ENCODE peak calls at places on chromosome 11, in six cellular contexts. T is cardiac muscle cell; U is naive thymus-derived CD4-positive, alpha-beta T cell; G is A549; L is tibial nerve; A is pancreas. V is an unnamed sample.
A peak's percentile ranks its signal among the peaks of the same experiment; 100 is the strongest.

GRCh38 chr11:2825261-2825885 is 60.2 kb downstream of the CDKN1C start:
- DNase-seq in L (peak; percentile 77), A (peak; percentile 81), T (no peak), U (no peak), G (no peak), V (peak; percentile 56)

GRCh38 chr11:15692739-15693138 is 578.0 kb downstream of the INSC start:
- DNase-seq in G (no peak), A (no peak), U (no peak), L (no peak), T (no peak), V (no peak)

GRCh38 chr11:1863352-1864215 is 10.7 kb downstream of the LSP1 start:
- DNase-seq in A (peak; percentile 93), L (peak; percentile 77), U (no peak), G (peak; percentile 71), T (peak; percentile 61), V (peak; percentile 75)

GRCh38 chr11:133928628-133929059 is 28.1 kb downstream of the IGSF9B start:
- DNase-seq in L (no peak), U (peak; percentile 40), T (no peak), A (no peak), G (no peak), V (peak; percentile 30)

GRCh38 chr11:122751298-122752070 is 86.8 kb upstream of the CRTAM start:
- DNase-seq in T (no peak), L (no peak), G (no peak), A (no peak), U (no peak), V (no peak)

GRCh38 chr11:9506489-9507343 is 45.9 kb downstream of the ZNF143 start:
- DNase-seq in U (peak; percentile 66), T (peak; percentile 90), G (peak; percentile 81), L (peak; percentile 67), A (no peak), V (peak; percentile 83)

GRCh38 chr11:117376517-117376916 is 48.9 kb downstream of the CEP164 start:
- DNase-seq in U (no peak), G (no peak), L (no peak), A (no peak), T (no peak), V (no peak)

GRCh38 chr11:5643585-5643984 is 18.8 kb downstream of the TRIM34 start:
- DNase-seq in U (no peak), L (no peak), A (no peak), T (no peak), G (no peak), V (no peak)

GRCh38 chr11:93958991-93959390 is 62.2 kb upstream of the HEPHL1 start:
- DNase-seq in T (no peak), A (no peak), L (no peak), U (no peak), G (no peak), V (no peak)

GRCh38 chr11:79198898-79199250 is 242.0 kb downstream of the TENM4 start:
- DNase-seq in T (no peak), G (no peak), U (no peak), L (no peak), A (no peak), V (no peak)

GRCh38 chr11:61477734-61478148 is 30.8 kb upstream of the LRRC10B start:
- DNase-seq in A (peak; percentile 76), L (peak; percentile 33), T (peak; percentile 61), U (peak; percentile 55), G (peak; percentile 37), V (peak; percentile 51)

GRCh38 chr11:78586452-78587046 is 11.9 kb upstream of the NARS2 start:
- DNase-seq in U (peak; percentile 31), L (no peak), T (no peak), A (no peak), G (peak; percentile 45), V (no peak)

GRCh38 chr11:57641426-57641825 is 8.3 kb downstream of the YPEL4 start:
- DNase-seq in G (peak; percentile 74), A (no peak), U (peak; percentile 52), T (peak; percentile 53), L (no peak), V (no peak)

GRCh38 chr11:30522825-30523224 is 63.3 kb downstream of the MPPED2 start:
- DNase-seq in U (no peak), T (no peak), G (no peak), L (no peak), A (no peak), V (no peak)

GRCh38 chr11:93570759-93571413 is 27.7 kb upstream of the SMCO4 start:
- DNase-seq in L (no peak), G (peak; percentile 64), A (no peak), T (peak; percentile 23), U (no peak), V (no peak)

GRCh38 chr11:112784323-112785073 is 176.7 kb upstream of the NCAM1 start:
- DNase-seq in U (no peak), G (no peak), T (peak; percentile 83), A (no peak), L (no peak), V (no peak)

GRCh38 chr11:121723261-121723741 is 270.5 kb upstream of the SORL1-AS1 start:
- DNase-seq in G (no peak), L (peak; percentile 30), A (no peak), T (peak; percentile 21), U (no peak), V (no peak)

GRCh38 chr11:64344721-64345120 is 4.7 kb downstream of the CCDC88B start:
- DNase-seq in A (no peak), U (no peak), L (no peak), G (no peak), T (no peak), V (no peak)

GRCh38 chr11:106077609-106078517 is at the start of gene AASDHPPT:
- DNase-seq in T (peak; percentile 65), G (peak; percentile 59), L (peak; percentile 16), U (peak; percentile 10), A (no peak), V (peak; percentile 34)

GRCh38 chr11:119421351-119421750 is 1.6 kb downstream of the THY1 start:
- DNase-seq in G (no peak), L (no peak), U (no peak), T (no peak), A (no peak), V (no peak)
- H3K4me1 ChIP-seq in G (peaks cover 6% of the 10 kb centered on the region), L (peaks cover 3% of the 10 kb centered on the region), U (no peaks in the 10 kb centered on the region), T (peaks cover 10% of the 10 kb centered on the region), A (no peaks in the 10 kb centered on the region), V (peaks cover 25% of the 10 kb centered on the region)

GRCh38 chr11:76067099-76067498 is 139.2 kb downstream of the WNT11 start:
- DNase-seq in U (no peak), L (no peak), T (no peak), G (no peak), A (no peak), V (no peak)
- H3K4me3 ChIP-seq in U (no peak overlapping the region), L (no peak overlapping the region), T (no peak overlapping the region), G (no peak overlapping the region), A (no peak overlapping the region), V (no peak overlapping the region)

GRCh38 chr11:12217879-12218278 is 107.5 kb downstream of the MICAL2 start:
- DNase-seq in G (no peak), T (no peak), L (no peak), A (no peak), U (no peak), V (no peak)

GRCh38 chr11:12220305-12220704 is 109.9 kb downstream of the MICAL2 start:
- DNase-seq in G (no peak), A (peak; percentile 75), T (no peak), U (no peak), L (peak; percentile 37), V (peak; percentile 67)

GRCh38 chr11:12218909-12219308 is 108.5 kb downstream of the MICAL2 start:
- DNase-seq in U (no peak), L (no peak), A (no peak), G (no peak), T (no peak), V (peak; percentile 55)

GRCh38 chr11:12221136-12221535 is 110.7 kb downstream of the MICAL2 start:
- DNase-seq in T (no peak), L (no peak), G (no peak), A (no peak), U (no peak), V (no peak)

GRCh38 chr11:12219732-12220131 is 109.3 kb downstream of the MICAL2 start:
- DNase-seq in G (no peak), A (no peak), U (no peak), T (peak; percentile 35), L (no peak), V (no peak)
- H3K4me1 ChIP-seq in G (peaks cover 21% of the 10 kb centered on the region), A (peaks cover 53% of the 10 kb centered on the region), U (peaks cover 29% of the 10 kb centered on the region), T (peaks cover 14% of the 10 kb centered on the region), L (peaks cover 30% of the 10 kb centered on the region), V (peaks cover 93% of the 10 kb centered on the region)

GRCh38 chr11:75522645-75523044 is 3.1 kb downstream of the GDPD5 start:
- DNase-seq in A (no peak), L (no peak), U (no peak), G (no peak), T (no peak), V (no peak)

GRCh38 chr11:75524576-75525432 is 937 bp downstream of the GDPD5 start:
- DNase-seq in A (peak; percentile 86), U (peak; percentile 26), G (no peak), L (no peak), T (peak; percentile 21), V (peak; percentile 27)

GRCh38 chr11:75523189-75523588 is 2.6 kb downstream of the GDPD5 start:
- DNase-seq in U (no peak), G (no peak), A (no peak), L (no peak), T (no peak), V (no peak)

GRCh38 chr11:75525433-75526191 is at the start of gene GDPD5:
- DNase-seq in U (peak; percentile 92), T (peak; percentile 93), L (peak; percentile 60), G (peak; percentile 76), A (peak; percentile 93), V (peak; percentile 83)

DNA sequence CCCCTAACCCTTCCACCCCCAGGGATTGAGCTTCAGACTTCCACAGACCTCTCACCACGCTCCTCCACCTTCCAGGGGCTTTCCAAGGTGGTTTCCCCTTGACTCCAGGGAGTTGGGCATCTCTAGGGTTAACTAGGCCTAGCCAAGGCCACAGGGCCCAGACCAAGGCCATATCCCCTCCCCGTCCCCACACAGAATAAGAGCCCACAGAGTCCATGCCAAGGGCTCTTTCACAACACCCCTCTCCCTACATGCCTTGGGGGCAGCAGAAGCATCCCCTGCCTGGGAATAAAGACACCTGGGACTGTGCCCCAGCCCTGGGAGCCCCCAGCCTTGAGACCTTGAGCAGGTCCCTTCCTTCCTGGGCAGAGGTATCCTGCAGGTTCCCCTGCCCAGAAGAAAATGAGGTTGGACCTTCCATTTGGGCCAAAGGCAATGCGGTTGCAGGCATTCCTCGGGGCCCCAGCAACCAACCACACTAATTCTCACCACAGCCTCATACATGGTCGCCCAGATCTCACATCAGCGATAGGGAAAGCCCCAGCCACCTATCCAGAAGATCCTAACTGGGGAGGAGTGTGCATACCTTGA is 1.8 kb downstream of the GDPD5 start:
- DNase-seq in A (peak; percentile 73), L (no peak), T (no peak), U (no peak), G (no peak), V (no peak)
- H3K4me3 ChIP-seq in A (no peak overlapping the region), L (peak overlapping the region; percentile 66), T (no peak overlapping the region), U (no peak overlapping the region), G (no peak overlapping the region), V (no peak overlapping the region)

V was measured in stomach.